ENCODE peak calls at places on chromosome X, in five cellular contexts. One of them, this sample, is unnamed.

GRCh38 chrX:95367286-95367685 is 1317.4 kb upstream of the DIAPH2 start:
- DNase-seq in hippocampal formation: no peak
- DNase-seq in fibroblast of the conjunctiva: no peak
- DNase-seq in K562: no peak
- DNase-seq in hypothalamus: no peak
- DNase-seq in this sample: no peak

GRCh38 chrX:44400588-44400987 is 57.1 kb upstream of the EFHC2 start:
- DNase-seq in hippocampal formation: no peak
- DNase-seq in fibroblast of the conjunctiva: peak
- DNase-seq in K562: no peak
- DNase-seq in hypothalamus: no peak
- DNase-seq in this sample: peak

GRCh38 chrX:151985955-151986354 is 11.5 kb upstream of the GABRE start:
- DNase-seq in hippocampal formation: no peak
- DNase-seq in fibroblast of the conjunctiva: peak
- DNase-seq in K562: no peak
- DNase-seq in hypothalamus: no peak
- DNase-seq in this sample: no peak

GRCh38 chrX:12139934-12140611 is 1.8 kb downstream of the FRMPD4 start:
- DNase-seq in hippocampal formation: no peak
- DNase-seq in fibroblast of the conjunctiva: no peak
- DNase-seq in K562: no peak
- DNase-seq in hypothalamus: no peak
- DNase-seq in this sample: peak

GRCh38 chrX:123336666-123337065 is 152.6 kb downstream of the GRIA3 start:
- DNase-seq in hippocampal formation: no peak
- DNase-seq in fibroblast of the conjunctiva: no peak
- DNase-seq in K562: no peak
- DNase-seq in hypothalamus: no peak
- DNase-seq in this sample: peak

GRCh38 chrX:1322393-1322792 is 14.2 kb upstream of the IL3RA start:
- DNase-seq in hippocampal formation: no peak
- DNase-seq in fibroblast of the conjunctiva: no peak
- DNase-seq in K562: no peak
- DNase-seq in hypothalamus: no peak
- DNase-seq in this sample: peak

GRCh38 chrX:74382613-74383012 is 38.7 kb upstream of the SLC16A2 start:
- DNase-seq in hippocampal formation: peak
- DNase-seq in fibroblast of the conjunctiva: peak
- DNase-seq in K562: peak
- DNase-seq in hypothalamus: peak
- DNase-seq in this sample: peak

GRCh38 chrX:45851434-45851991 is 650.8 kb upstream of the DIPK2B start:
- DNase-seq in hippocampal formation: no peak
- DNase-seq in fibroblast of the conjunctiva: no peak
- DNase-seq in K562: no peak
- DNase-seq in hypothalamus: no peak
- DNase-seq in this sample: peak

GRCh38 chrX:38006283-38006682 is at the start of gene SYTL5:
- DNase-seq in hippocampal formation: no peak
- DNase-seq in fibroblast of the conjunctiva: no peak
- DNase-seq in K562: no peak
- DNase-seq in hypothalamus: no peak
- DNase-seq in this sample: peak

GRCh38 chrX:150358651-150359050 is 4.5 kb upstream of the MAMLD1 start:
- DNase-seq in hippocampal formation: no peak
- DNase-seq in fibroblast of the conjunctiva: no peak
- DNase-seq in K562: no peak
- DNase-seq in hypothalamus: no peak
- DNase-seq in this sample: no peak

GRCh38 chrX:136260801-136261200 is 9.6 kb upstream of the MAP7D3 start:
- DNase-seq in hippocampal formation: no peak
- DNase-seq in fibroblast of the conjunctiva: no peak
- DNase-seq in K562: no peak
- DNase-seq in hypothalamus: no peak
- DNase-seq in this sample: peak

GRCh38 chrX:47854474-47854873 is 17.8 kb downstream of the ZNF81 start:
- DNase-seq in hippocampal formation: no peak
- DNase-seq in fibroblast of the conjunctiva: no peak
- DNase-seq in K562: no peak
- DNase-seq in hypothalamus: peak
- DNase-seq in this sample: peak

GRCh38 chrX:68307767-68308166 is 125.5 kb downstream of the OPHN1 start:
- DNase-seq in hippocampal formation: no peak
- DNase-seq in fibroblast of the conjunctiva: peak
- DNase-seq in K562: no peak
- DNase-seq in hypothalamus: no peak
- DNase-seq in this sample: peak

GRCh38 chrX:74119016-74119910 is 184.7 kb upstream of the ZCCHC13 start:
- DNase-seq in hippocampal formation: no peak
- DNase-seq in fibroblast of the conjunctiva: no peak
- DNase-seq in K562: no peak
- DNase-seq in hypothalamus: no peak
- DNase-seq in this sample: peak

GRCh38 chrX:13216139-13216538 is 103.7 kb downstream of the ATXN3L start:
- DNase-seq in hippocampal formation: no peak
- DNase-seq in fibroblast of the conjunctiva: no peak
- DNase-seq in K562: no peak
- DNase-seq in hypothalamus: no peak
- DNase-seq in this sample: no peak

GRCh38 chrX:68018248-68019203 is 414.8 kb downstream of the OPHN1 start:
- DNase-seq in hippocampal formation: no peak
- DNase-seq in fibroblast of the conjunctiva: peak
- DNase-seq in K562: no peak
- DNase-seq in hypothalamus: no peak
- DNase-seq in this sample: peak

GRCh38 chrX:153874366-153875125 is 11.4 kb downstream of the L1CAM start:
- DNase-seq in hippocampal formation: no peak
- DNase-seq in fibroblast of the conjunctiva: no peak
- DNase-seq in K562: no peak
- DNase-seq in hypothalamus: no peak
- DNase-seq in this sample: no peak

GRCh38 chrX:104151037-104151436 is 5.8 kb downstream of the SLC25A53 start:
- DNase-seq in hippocampal formation: no peak
- DNase-seq in fibroblast of the conjunctiva: no peak
- DNase-seq in K562: no peak
- DNase-seq in hypothalamus: no peak
- DNase-seq in this sample: no peak

GRCh38 chrX:31279359-31279758 is 207.5 kb upstream of the FTHL17 start:
- DNase-seq in hippocampal formation: no peak
- DNase-seq in fibroblast of the conjunctiva: peak
- DNase-seq in K562: peak
- DNase-seq in hypothalamus: no peak
- DNase-seq in this sample: peak

GRCh38 chrX:91434351-91435168 is at the start of gene PABPC5:
- DNase-seq in hippocampal formation: peak
- DNase-seq in fibroblast of the conjunctiva: peak
- DNase-seq in K562: no peak
- DNase-seq in hypothalamus: peak
- DNase-seq in this sample: peak

This sample was measured in PC-3.